ENCODE peak calls at places on chromosomes 3 and 15, in five cellular contexts. Q, C, T, X and N are unnamed samples.
A peak's percentile ranks its signal among the peaks of the same experiment; 100 is the strongest.

GRCh38 chr3:64049832-64050231 is 26.5 kb upstream of the PSMD6 start:
- DNase-seq in Q (no peak), C (no peak), T (no peak), X (no peak), N (peak; percentile 27)

GRCh38 chr3:197718904-197719303 is 17.8 kb downstream of the RUBCN start:
- DNase-seq in Q (peak; percentile 98), C (no peak), T (no peak), X (peak; percentile 64), N (no peak)

GRCh38 chr15:67946701-67947100 is 106.9 kb upstream of the RNU6-1 start:
- DNase-seq in Q (no peak), C (peak; percentile 68), T (no peak), X (no peak), N (no peak)

GRCh38 chr3:171192176-171192854 is 165.8 kb upstream of the SLC2A2 start:
- DNase-seq in Q (peak; percentile 92), C (no peak), T (no peak), X (no peak), N (no peak)

GRCh38 chr3:153180860-153181372 is 18.9 kb downstream of the RAP2B start:
- DNase-seq in Q (no peak), C (no peak), T (no peak), X (no peak), N (no peak)

GRCh38 chr15:60062826-60063225 is 58.7 kb downstream of the FOXB1 start:
- DNase-seq in Q (no peak), C (no peak), T (no peak), X (no peak), N (no peak)

GRCh38 chr3:45412731-45413130 is 24.4 kb downstream of the LARS2 start:
- DNase-seq in Q (no peak), C (no peak), T (no peak), X (no peak), N (no peak)

GRCh38 chr3:172079326-172079976 is 40.1 kb downstream of the FNDC3B start:
- DNase-seq in Q (no peak), C (no peak), T (no peak), X (no peak), N (no peak)

GRCh38 chr15:43237842-43238470 is 17.1 kb upstream of the EPB42 start:
- DNase-seq in Q (no peak), C (no peak), T (no peak), X (no peak), N (no peak)

GRCh38 chr15:32774022-32774421 is 56.2 kb downstream of the GREM1 start:
- DNase-seq in Q (no peak), C (no peak), T (no peak), X (peak; percentile 38), N (no peak)

GRCh38 chr15:79922512-79923067 is 25.8 kb upstream of the MTHFS start:
- DNase-seq in Q (no peak), C (no peak), T (peak; percentile 68), X (no peak), N (no peak)

GRCh38 chr3:45473841-45474240 is 85.5 kb downstream of the LARS2 start:
- DNase-seq in Q (no peak), C (no peak), T (no peak), X (no peak), N (no peak)

GRCh38 chr3:71652786-71653419 is 69.4 kb upstream of the FOXP1 start:
- DNase-seq in Q (peak; percentile 4), C (peak; percentile 4), T (no peak), X (peak; percentile 50), N (no peak)

GRCh38 chr3:177529716-177530335 is 332.5 kb upstream of the TBL1XR1 start:
- DNase-seq in Q (no peak), C (no peak), T (no peak), X (no peak), N (no peak)

GRCh38 chr3:168933614-168934013 is 729.9 kb downstream of the MECOM start:
- DNase-seq in Q (no peak), C (no peak), T (no peak), X (no peak), N (no peak)

GRCh38 chr3:138824114-138824506 is 10.6 kb downstream of the PIK3CB start:
- DNase-seq in Q (no peak), C (no peak), T (no peak), X (no peak), N (no peak)

GRCh38 chr3:58062469-58062868 is 54.2 kb downstream of the FLNB start:
- DNase-seq in Q (no peak), C (no peak), T (no peak), X (no peak), N (no peak)
- TF ChIP-seq ATF3 in Q (no peak), C (no peak), T (no peak), X (no peak), N (no peak)

DNA sequence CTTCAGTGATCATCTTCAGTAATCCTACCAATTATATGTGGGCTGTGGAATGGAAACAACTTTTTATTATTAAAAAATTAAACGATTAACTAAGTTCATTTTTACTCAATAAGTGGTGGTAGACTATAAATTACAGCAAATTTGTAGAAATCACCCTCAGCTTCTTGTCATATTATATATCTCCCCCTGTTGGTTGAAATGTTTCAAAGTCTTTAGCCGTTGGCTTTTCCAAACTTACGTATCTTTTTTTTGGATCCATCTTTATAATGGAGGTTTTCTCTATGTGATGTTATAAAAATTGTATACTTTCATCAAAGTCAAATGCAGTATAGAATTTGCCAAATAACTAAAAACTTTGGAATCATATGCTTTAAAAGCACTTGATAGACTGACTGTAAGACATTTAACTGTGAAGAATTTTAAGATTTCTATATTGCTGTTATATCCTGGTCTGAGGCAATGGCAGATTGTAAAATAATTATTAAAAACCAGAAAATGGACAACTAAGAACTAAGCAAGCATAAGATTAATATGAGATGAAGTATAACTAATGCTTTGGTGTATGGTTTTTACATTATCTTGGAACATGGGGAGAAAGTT is 44.7 kb downstream of the ATP11B start:
- DNase-seq in Q (no peak), C (no peak), T (no peak), X (peak; percentile 20), N (no peak)
- TF ChIP-seq ATF3 in Q (no peak), C (no peak), T (no peak), X (no peak), N (no peak)

GRCh38 chr15:82313446-82313845 is 35.8 kb downstream of the GOLGA6L10 start:
- DNase-seq in Q (no peak), C (no peak), T (peak; percentile 31), X (no peak), N (no peak)

GRCh38 chr15:82317091-82317489 is 32.2 kb downstream of the GOLGA6L10 start:
- DNase-seq in Q (no peak), C (no peak), T (no peak), X (no peak), N (no peak)

GRCh38 chr15:82314769-82315518 is 34.3 kb downstream of the GOLGA6L10 start:
- DNase-seq in Q (no peak), C (no peak), T (no peak), X (no peak), N (no peak)

GRCh38 chr15:82312611-82313349 is 36.5 kb downstream of the GOLGA6L10 start:
- DNase-seq in Q (no peak), C (no peak), T (peak; percentile 38), X (no peak), N (no peak)

GRCh38 chr15:82315519-82316246 is 33.6 kb downstream of the GOLGA6L10 start:
- DNase-seq in Q (no peak), C (no peak), T (no peak), X (no peak), N (no peak)
- TF ChIP-seq ATF3 in Q (no peak), C (no peak), T (no peak), X (no peak), N (no peak)

DNA sequence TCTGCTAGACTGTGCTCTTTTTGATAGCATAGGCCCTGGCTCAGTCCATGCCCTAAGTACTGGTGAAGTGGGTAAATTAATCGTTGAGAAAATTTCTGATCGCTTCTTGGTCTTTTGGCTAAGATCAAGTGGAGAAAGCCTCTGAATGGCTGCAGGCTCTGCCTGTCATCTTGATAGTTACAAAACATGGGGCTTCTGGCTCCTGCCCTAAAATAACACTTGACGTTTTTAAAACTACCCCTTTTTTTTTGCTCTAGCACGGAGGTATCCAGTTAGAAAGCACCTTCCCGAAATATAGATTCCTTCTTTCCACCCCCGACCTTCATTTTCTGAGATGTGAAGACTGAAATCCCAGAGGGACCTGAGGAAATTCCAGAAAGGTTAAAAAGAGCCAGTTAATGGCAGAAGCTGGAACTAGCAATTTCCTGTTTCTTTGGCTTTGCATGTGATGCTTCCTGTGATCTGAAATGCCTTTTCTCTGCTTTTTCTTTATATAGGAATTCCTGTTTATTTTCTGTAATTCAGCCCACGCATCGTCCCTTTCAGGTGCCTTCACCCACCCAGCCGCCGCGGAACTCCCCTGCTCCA is 802 bp upstream of the C2CD4B start:
- DNase-seq in Q (no peak), C (no peak), T (no peak), X (no peak), N (no peak)
- TF ChIP-seq ATF3 in Q (no peak), C (no peak), T (no peak), X (no peak), N (no peak)

DNA sequence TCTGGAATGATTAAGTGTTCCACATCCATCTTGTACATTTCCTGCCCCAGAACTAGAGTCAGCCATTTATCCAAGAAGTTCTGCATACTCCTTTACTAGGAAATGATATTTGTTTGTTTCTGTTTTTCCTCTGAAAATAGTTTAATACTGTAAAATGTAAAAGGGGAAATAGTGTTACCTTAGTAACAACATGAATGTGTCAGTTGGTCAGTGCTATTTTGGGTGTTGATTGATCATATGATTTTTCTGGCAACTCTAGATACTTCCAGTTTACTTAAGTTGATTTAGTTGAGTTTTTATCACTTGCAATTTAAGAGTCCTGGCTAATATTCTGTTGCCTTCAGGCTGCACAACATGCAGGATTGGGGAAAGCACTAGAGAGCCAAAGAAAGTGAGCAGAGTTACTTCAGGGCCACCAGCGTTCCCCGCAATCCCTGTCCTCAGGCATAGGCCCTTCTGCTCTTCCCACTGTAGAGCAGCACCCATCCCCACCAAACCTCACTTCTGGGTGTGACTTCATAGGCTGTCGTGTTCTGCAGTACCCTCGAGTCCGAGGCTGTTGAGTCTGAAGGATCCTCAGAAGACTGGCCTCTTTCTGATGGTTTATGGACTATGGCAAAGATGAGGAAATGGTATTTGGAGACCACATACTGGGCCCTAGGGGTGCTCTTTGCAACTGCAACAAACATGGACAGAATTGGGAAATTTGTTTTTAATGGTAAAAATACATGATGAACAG is 69.0 kb downstream of the CHD2 start:
- DNase-seq in Q (no peak), C (no peak), T (no peak), X (no peak), N (no peak)
- TF ChIP-seq ATF3 in Q (no peak), C (no peak), T (no peak), X (no peak), N (no peak)

DNA sequence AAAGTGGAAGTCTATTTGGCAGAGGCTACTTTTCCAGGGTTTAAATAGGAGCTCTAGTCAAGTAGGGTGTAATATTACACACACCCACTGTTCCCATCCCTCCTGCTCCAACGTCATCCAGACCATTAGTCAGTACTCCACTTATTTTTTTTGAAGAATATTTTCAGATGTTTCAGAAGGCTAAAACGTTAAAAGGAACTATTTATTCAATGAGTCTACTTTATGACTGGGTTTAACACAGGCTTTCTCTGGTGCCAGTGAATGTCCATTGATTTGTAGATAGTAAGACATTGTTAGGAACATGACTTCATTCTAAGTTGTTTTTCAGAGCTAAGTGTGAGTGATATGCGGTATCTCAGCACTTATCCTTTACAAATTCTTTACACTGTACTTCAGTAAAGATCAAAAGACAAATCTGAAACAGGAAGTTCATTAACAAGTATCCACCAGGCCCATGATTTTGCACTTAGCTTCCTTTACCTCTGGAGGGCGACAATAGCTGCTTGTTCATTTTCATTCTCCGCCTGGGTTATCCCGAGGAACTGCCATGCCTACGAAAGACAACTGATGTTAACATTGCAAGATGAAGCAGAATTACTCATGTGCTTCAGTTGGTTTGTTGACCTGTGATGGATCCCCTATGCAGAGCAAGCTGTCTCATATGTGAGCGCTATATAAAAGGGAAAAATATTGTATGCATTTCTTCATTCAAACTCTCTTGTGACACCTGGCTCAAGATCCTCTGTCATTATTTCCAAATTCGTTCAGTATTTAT is 158.7 kb downstream of the USP13 start:
- DNase-seq in Q (peak; percentile 61), C (peak; percentile 40), T (no peak), X (peak; percentile 46), N (peak; percentile 44)
- TF ChIP-seq ATF3 in Q (no peak), C (no peak), T (no peak), X (no peak), N (no peak)

GRCh38 chr15:99703603-99704443 is 29.4 kb downstream of the LYSMD4 start:
- DNase-seq in Q (peak; percentile 61), C (no peak), T (no peak), X (peak; percentile 62), N (no peak)
- TF ChIP-seq ATF3 in Q (peak; percentile 87), C (no peak), T (no peak), X (peak; percentile 54), N (no peak)